ENCODE peak calls at places on chromosomes 5 and 9, in five cellular contexts. One of them, this sample, is unnamed.

GRCh38 chr9:8750639-8751041 is 951.1 kb upstream of the DMAC1 start:
- DNase-seq in COR-L47: no peak
- DNase-seq in amniotic stem cell: no peak
- DNase-seq in pons: peak
- DNase-seq in NCI-H2081 treated with DMSO at 0.1 percent for 48 hours: no peak
- DNase-seq in this sample: no peak

GRCh38 chr5:160629007-160629402 is 207.3 kb downstream of the PTTG1 start:
- DNase-seq in COR-L47: no peak
- DNase-seq in amniotic stem cell: no peak
- DNase-seq in pons: no peak
- DNase-seq in NCI-H2081 treated with DMSO at 0.1 percent for 48 hours: no peak
- DNase-seq in this sample: no peak

GRCh38 chr9:6779417-6780241 is 21.9 kb downstream of the KDM4C start:
- DNase-seq in COR-L47: peak
- DNase-seq in amniotic stem cell: no peak
- DNase-seq in pons: no peak
- DNase-seq in NCI-H2081 treated with DMSO at 0.1 percent for 48 hours: no peak
- DNase-seq in this sample: no peak

GRCh38 chr9:105993051-105993854 is 298.9 kb downstream of the TMEM38B start:
- DNase-seq in COR-L47: no peak
- DNase-seq in amniotic stem cell: no peak
- DNase-seq in pons: peak
- DNase-seq in NCI-H2081 treated with DMSO at 0.1 percent for 48 hours: no peak
- DNase-seq in this sample: peak

GRCh38 chr5:75566710-75567309 is 44.4 kb upstream of the ANKDD1B start:
- DNase-seq in COR-L47: no peak
- DNase-seq in amniotic stem cell: peak
- DNase-seq in pons: peak
- DNase-seq in NCI-H2081 treated with DMSO at 0.1 percent for 48 hours: no peak
- DNase-seq in this sample: no peak

GRCh38 chr9:126499911-126500599 is 113.7 kb upstream of the LMX1B start:
- DNase-seq in COR-L47: no peak
- DNase-seq in amniotic stem cell: no peak
- DNase-seq in pons: no peak
- DNase-seq in NCI-H2081 treated with DMSO at 0.1 percent for 48 hours: no peak
- DNase-seq in this sample: no peak

GRCh38 chr9:134026981-134027380 is 1.7 kb downstream of the BRD3OS start:
- DNase-seq in COR-L47: no peak
- DNase-seq in amniotic stem cell: no peak
- DNase-seq in pons: no peak
- DNase-seq in NCI-H2081 treated with DMSO at 0.1 percent for 48 hours: no peak
- DNase-seq in this sample: no peak

GRCh38 chr5:60332244-60333018 is 367.5 kb downstream of the DEPDC1B start:
- DNase-seq in COR-L47: no peak
- DNase-seq in amniotic stem cell: peak
- DNase-seq in pons: no peak
- DNase-seq in NCI-H2081 treated with DMSO at 0.1 percent for 48 hours: no peak
- DNase-seq in this sample: no peak

GRCh38 chr9:71909887-71910601 is 949 bp downstream of the ABHD17B start:
- DNase-seq in COR-L47: peak
- DNase-seq in amniotic stem cell: peak
- DNase-seq in pons: peak
- DNase-seq in NCI-H2081 treated with DMSO at 0.1 percent for 48 hours: no peak
- DNase-seq in this sample: peak

GRCh38 chr9:37956904-37957663 is 53.2 kb upstream of the SLC25A51 start:
- DNase-seq in COR-L47: no peak
- DNase-seq in amniotic stem cell: no peak
- DNase-seq in pons: no peak
- DNase-seq in NCI-H2081 treated with DMSO at 0.1 percent for 48 hours: no peak
- DNase-seq in this sample: peak

GRCh38 chr5:691817-692529 is 1.2 kb downstream of the TPPP start:
- DNase-seq in COR-L47: no peak
- DNase-seq in amniotic stem cell: no peak
- DNase-seq in pons: no peak
- DNase-seq in NCI-H2081 treated with DMSO at 0.1 percent for 48 hours: no peak
- DNase-seq in this sample: no peak

GRCh38 chr9:137270929-137271695 is 6.4 kb upstream of the TOR4A start:
- DNase-seq in COR-L47: no peak
- DNase-seq in amniotic stem cell: no peak
- DNase-seq in pons: no peak
- DNase-seq in NCI-H2081 treated with DMSO at 0.1 percent for 48 hours: no peak
- DNase-seq in this sample: no peak

GRCh38 chr5:36801521-36801920 is 75.0 kb upstream of the NIPBL start:
- DNase-seq in COR-L47: no peak
- DNase-seq in amniotic stem cell: no peak
- DNase-seq in pons: no peak
- DNase-seq in NCI-H2081 treated with DMSO at 0.1 percent for 48 hours: no peak
- DNase-seq in this sample: no peak

GRCh38 chr5:157735991-157736390 is 4.8 kb downstream of the THG1L start:
- DNase-seq in COR-L47: no peak
- DNase-seq in amniotic stem cell: no peak
- DNase-seq in pons: no peak
- DNase-seq in NCI-H2081 treated with DMSO at 0.1 percent for 48 hours: no peak
- DNase-seq in this sample: no peak

GRCh38 chr5:83430130-83431010 is 41.2 kb upstream of the VCAN start:
- DNase-seq in COR-L47: peak
- DNase-seq in amniotic stem cell: no peak
- DNase-seq in pons: peak
- DNase-seq in NCI-H2081 treated with DMSO at 0.1 percent for 48 hours: no peak
- DNase-seq in this sample: peak

This sample was measured in Ammon's horn.